ENCODE peak calls at places on chromosome 5, in seven cellular contexts. One of them, this sample, is unnamed.

GRCh38 chr5:139690385-139691274 is 42.5 kb downstream of the CXXC5 start:
- DNase-seq in fibroblast of pulmonary artery: peak; percentile 50
- DNase-seq in NB4: no peak
- DNase-seq in GM12878: no peak
- DNase-seq in AG09309: no peak
- DNase-seq in aorta: peak; percentile 71
- DNase-seq in IMR-90: peak; percentile 61
- DNase-seq in this sample: peak; percentile 83

GRCh38 chr5:122077451-122078115 is 476 bp downstream of the LOX start:
- DNase-seq in fibroblast of pulmonary artery: peak; percentile 45
- DNase-seq in NB4: no peak
- DNase-seq in GM12878: no peak
- DNase-seq in AG09309: no peak
- DNase-seq in aorta: peak; percentile 58
- DNase-seq in IMR-90: no peak
- DNase-seq in this sample: no peak

GRCh38 chr5:139649082-139649991 is 1.2 kb downstream of the CXXC5 start:
- DNase-seq in fibroblast of pulmonary artery: no peak
- DNase-seq in NB4: peak; percentile 81
- DNase-seq in GM12878: no peak
- DNase-seq in AG09309: no peak
- DNase-seq in aorta: peak; percentile 70
- DNase-seq in IMR-90: no peak
- DNase-seq in this sample: peak; percentile 77

GRCh38 chr5:176934309-176934930 is 35.3 kb upstream of the HK3 start:
- DNase-seq in fibroblast of pulmonary artery: no peak
- DNase-seq in NB4: no peak
- DNase-seq in GM12878: no peak
- DNase-seq in AG09309: no peak
- DNase-seq in aorta: no peak
- DNase-seq in IMR-90: no peak
- DNase-seq in this sample: no peak

GRCh38 chr5:177317959-177318377 is 6.3 kb upstream of the MXD3 start:
- DNase-seq in fibroblast of pulmonary artery: peak; percentile 88
- DNase-seq in NB4: peak; percentile 82
- DNase-seq in GM12878: no peak
- DNase-seq in AG09309: no peak
- DNase-seq in aorta: peak; percentile 82
- DNase-seq in IMR-90: peak; percentile 80
- DNase-seq in this sample: peak; percentile 72

GRCh38 chr5:499233-500209 is 24.7 kb downstream of the SLC9A3 start:
- DNase-seq in fibroblast of pulmonary artery: no peak
- DNase-seq in NB4: peak; percentile 31
- DNase-seq in GM12878: no peak
- DNase-seq in AG09309: no peak
- DNase-seq in aorta: no peak
- DNase-seq in IMR-90: no peak
- DNase-seq in this sample: no peak

GRCh38 chr5:177510567-177511053 is 984 bp upstream of the DOK3 start:
- DNase-seq in fibroblast of pulmonary artery: no peak
- DNase-seq in NB4: peak; percentile 94
- DNase-seq in GM12878: no peak
- DNase-seq in AG09309: no peak
- DNase-seq in aorta: peak; percentile 77
- DNase-seq in IMR-90: no peak
- DNase-seq in this sample: no peak

GRCh38 chr5:143134269-143134668 is 269.2 kb downstream of the NR3C1 start:
- DNase-seq in fibroblast of pulmonary artery: no peak
- DNase-seq in NB4: no peak
- DNase-seq in GM12878: no peak
- DNase-seq in AG09309: no peak
- DNase-seq in aorta: no peak
- DNase-seq in IMR-90: peak; percentile 44
- DNase-seq in this sample: no peak

GRCh38 chr5:1762121-1762877 is 37.3 kb downstream of the MRPL36 start:
- DNase-seq in fibroblast of pulmonary artery: no peak
- DNase-seq in NB4: no peak
- DNase-seq in GM12878: no peak
- DNase-seq in AG09309: no peak
- DNase-seq in aorta: peak; percentile 25
- DNase-seq in IMR-90: no peak
- DNase-seq in this sample: peak; percentile 9

GRCh38 chr5:64206653-64207052 is 41.0 kb downstream of the RNF180 start:
- DNase-seq in fibroblast of pulmonary artery: no peak
- DNase-seq in NB4: no peak
- DNase-seq in GM12878: no peak
- DNase-seq in AG09309: no peak
- DNase-seq in aorta: no peak
- DNase-seq in IMR-90: no peak
- DNase-seq in this sample: no peak

GRCh38 chr5:140251527-140251973 is 51.4 kb downstream of the PFDN1 start:
- DNase-seq in fibroblast of pulmonary artery: peak; percentile 85
- DNase-seq in NB4: peak; percentile 85
- DNase-seq in GM12878: peak; percentile 61
- DNase-seq in AG09309: peak; percentile 70
- DNase-seq in aorta: peak; percentile 75
- DNase-seq in IMR-90: peak; percentile 94
- DNase-seq in this sample: no peak

GRCh38 chr5:164649266-164649665 is 1143.8 kb downstream of the MAT2B start:
- DNase-seq in fibroblast of pulmonary artery: no peak
- DNase-seq in NB4: no peak
- DNase-seq in GM12878: no peak
- DNase-seq in AG09309: no peak
- DNase-seq in aorta: no peak
- DNase-seq in IMR-90: no peak
- DNase-seq in this sample: no peak

GRCh38 chr5:122316652-122317051 is 4.6 kb downstream of the SNCAIP start:
- DNase-seq in fibroblast of pulmonary artery: no peak
- DNase-seq in NB4: no peak
- DNase-seq in GM12878: no peak
- DNase-seq in AG09309: no peak
- DNase-seq in aorta: no peak
- DNase-seq in IMR-90: no peak
- DNase-seq in this sample: no peak

GRCh38 chr5:102528600-102528999 is 29.8 kb upstream of the SLCO6A1 start:
- DNase-seq in fibroblast of pulmonary artery: peak; percentile 16
- DNase-seq in NB4: no peak
- DNase-seq in GM12878: no peak
- DNase-seq in AG09309: no peak
- DNase-seq in aorta: no peak
- DNase-seq in IMR-90: no peak
- DNase-seq in this sample: no peak

GRCh38 chr5:170623576-170624181 is 119.9 kb downstream of the KCNIP1 start:
- DNase-seq in fibroblast of pulmonary artery: peak; percentile 70
- DNase-seq in NB4: peak; percentile 68
- DNase-seq in GM12878: no peak
- DNase-seq in AG09309: no peak
- DNase-seq in aorta: no peak
- DNase-seq in IMR-90: peak; percentile 52
- DNase-seq in this sample: peak; percentile 39

GRCh38 chr5:169861934-169862333 is 118.4 kb downstream of the INSYN2B start:
- DNase-seq in fibroblast of pulmonary artery: peak; percentile 71
- DNase-seq in NB4: no peak
- DNase-seq in GM12878: no peak
- DNase-seq in AG09309: peak; percentile 84
- DNase-seq in aorta: no peak
- DNase-seq in IMR-90: peak; percentile 96
- DNase-seq in this sample: no peak

GRCh38 chr5:175657593-175658271 is at the start of gene HRH2:
- DNase-seq in fibroblast of pulmonary artery: no peak
- DNase-seq in NB4: peak; percentile 85
- DNase-seq in GM12878: no peak
- DNase-seq in AG09309: no peak
- DNase-seq in aorta: peak; percentile 83
- DNase-seq in IMR-90: no peak
- DNase-seq in this sample: peak; percentile 33

GRCh38 chr5:157485811-157486739 is 26.1 kb downstream of the NIPAL4 start:
- DNase-seq in fibroblast of pulmonary artery: no peak
- DNase-seq in NB4: no peak
- DNase-seq in GM12878: no peak
- DNase-seq in AG09309: no peak
- DNase-seq in aorta: no peak
- DNase-seq in IMR-90: no peak
- DNase-seq in this sample: no peak

GRCh38 chr5:111229871-111230812 is 6.0 kb downstream of the CAMK4 start:
- DNase-seq in fibroblast of pulmonary artery: no peak
- DNase-seq in NB4: no peak
- DNase-seq in GM12878: no peak
- DNase-seq in AG09309: no peak
- DNase-seq in aorta: no peak
- DNase-seq in IMR-90: no peak
- DNase-seq in this sample: no peak
- H3K4me3 ChIP-seq in fibroblast of pulmonary artery: no peak overlapping the region
- H3K4me3 ChIP-seq in NB4: no peak overlapping the region
- H3K4me3 ChIP-seq in GM12878: peak overlapping the region; percentile 62
- H3K4me3 ChIP-seq in AG09309: no peak overlapping the region
- H3K4me3 ChIP-seq in aorta: no peak overlapping the region
- H3K4me3 ChIP-seq in IMR-90: no peak overlapping the region
- H3K4me3 ChIP-seq in this sample: no peak overlapping the region

GRCh38 chr5:132485641-132486317 is 4.8 kb downstream of the IRF1 start:
- DNase-seq in fibroblast of pulmonary artery: no peak
- DNase-seq in NB4: no peak
- DNase-seq in GM12878: no peak
- DNase-seq in AG09309: no peak
- DNase-seq in aorta: no peak
- DNase-seq in IMR-90: no peak
- DNase-seq in this sample: peak; percentile 56

GRCh38 chr5:132487841-132488555 is 2.6 kb downstream of the IRF1 start:
- DNase-seq in fibroblast of pulmonary artery: no peak
- DNase-seq in NB4: peak; percentile 75
- DNase-seq in GM12878: no peak
- DNase-seq in AG09309: no peak
- DNase-seq in aorta: no peak
- DNase-seq in IMR-90: no peak
- DNase-seq in this sample: peak; percentile 51

GRCh38 chr5:132488590-132488989 is 2.0 kb downstream of the IRF1 start:
- DNase-seq in fibroblast of pulmonary artery: no peak
- DNase-seq in NB4: no peak
- DNase-seq in GM12878: no peak
- DNase-seq in AG09309: no peak
- DNase-seq in aorta: no peak
- DNase-seq in IMR-90: no peak
- DNase-seq in this sample: no peak

GRCh38 chr5:132486318-132487094 is 4.1 kb downstream of the IRF1 start:
- DNase-seq in fibroblast of pulmonary artery: no peak
- DNase-seq in NB4: no peak
- DNase-seq in GM12878: no peak
- DNase-seq in AG09309: no peak
- DNase-seq in aorta: no peak
- DNase-seq in IMR-90: no peak
- DNase-seq in this sample: no peak

GRCh38 chr5:132487095-132487428 is 3.5 kb downstream of the IRF1 start:
- DNase-seq in fibroblast of pulmonary artery: no peak
- DNase-seq in NB4: no peak
- DNase-seq in GM12878: no peak
- DNase-seq in AG09309: no peak
- DNase-seq in aorta: no peak
- DNase-seq in IMR-90: no peak
- DNase-seq in this sample: no peak
- H3K4me3 ChIP-seq in fibroblast of pulmonary artery: no peak overlapping the region
- H3K4me3 ChIP-seq in NB4: peak overlapping the region; percentile 85
- H3K4me3 ChIP-seq in GM12878: peak overlapping the region; percentile 98
- H3K4me3 ChIP-seq in AG09309: no peak overlapping the region
- H3K4me3 ChIP-seq in aorta: no peak overlapping the region
- H3K4me3 ChIP-seq in IMR-90: no peak overlapping the region
- H3K4me3 ChIP-seq in this sample: no peak overlapping the region

GRCh38 chr5:74863726-74864125 is 2.5 kb downstream of the FAM169A start:
- DNase-seq in fibroblast of pulmonary artery: no peak
- DNase-seq in NB4: no peak
- DNase-seq in GM12878: no peak
- DNase-seq in AG09309: no peak
- DNase-seq in aorta: no peak
- DNase-seq in IMR-90: no peak
- DNase-seq in this sample: no peak

GRCh38 chr5:74866653-74867162 is 521 bp upstream of the FAM169A start:
- DNase-seq in fibroblast of pulmonary artery: no peak
- DNase-seq in NB4: no peak
- DNase-seq in GM12878: no peak
- DNase-seq in AG09309: no peak
- DNase-seq in aorta: no peak
- DNase-seq in IMR-90: no peak
- DNase-seq in this sample: no peak

GRCh38 chr5:74864823-74865222 is 1.4 kb downstream of the FAM169A start:
- DNase-seq in fibroblast of pulmonary artery: no peak
- DNase-seq in NB4: no peak
- DNase-seq in GM12878: no peak
- DNase-seq in AG09309: no peak
- DNase-seq in aorta: no peak
- DNase-seq in IMR-90: no peak
- DNase-seq in this sample: no peak

GRCh38 chr5:74865799-74866652 is at the start of gene FAM169A:
- DNase-seq in fibroblast of pulmonary artery: peak; percentile 8
- DNase-seq in NB4: no peak
- DNase-seq in GM12878: no peak
- DNase-seq in AG09309: no peak
- DNase-seq in aorta: no peak
- DNase-seq in IMR-90: peak; percentile 4
- DNase-seq in this sample: no peak

DNA sequence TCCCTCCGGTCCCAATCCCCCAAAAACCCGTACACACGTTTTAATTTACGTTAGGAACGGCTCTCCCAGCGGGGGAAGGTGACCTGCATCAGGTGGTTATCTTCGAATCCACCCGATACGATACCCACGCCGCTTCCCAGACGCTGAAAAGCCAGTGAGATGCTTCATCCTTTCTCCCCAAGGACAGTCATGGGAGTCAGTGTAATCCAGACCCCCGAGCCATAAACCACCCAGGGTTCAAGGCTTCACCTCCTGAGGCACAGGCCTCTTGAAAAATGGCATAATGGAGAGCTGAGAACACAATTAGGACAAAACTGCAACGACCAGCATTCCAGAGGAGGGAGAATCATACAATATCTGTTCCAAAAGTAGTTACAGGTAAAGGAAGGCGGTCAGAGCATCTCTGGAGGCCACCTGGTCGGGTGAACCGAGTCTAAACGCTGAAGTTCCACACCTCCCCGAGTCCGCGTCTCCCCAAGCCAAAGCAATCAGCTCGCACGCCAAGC is 841 bp downstream of the FAM169A start:
- DNase-seq in fibroblast of pulmonary artery: no peak
- DNase-seq in NB4: no peak
- DNase-seq in GM12878: no peak
- DNase-seq in AG09309: no peak
- DNase-seq in aorta: no peak
- DNase-seq in IMR-90: no peak
- DNase-seq in this sample: no peak
- H3K4me3 ChIP-seq in fibroblast of pulmonary artery: peak overlapping the region; percentile 35
- H3K4me3 ChIP-seq in NB4: no peak overlapping the region
- H3K4me3 ChIP-seq in GM12878: peak overlapping the region; percentile 78
- H3K4me3 ChIP-seq in AG09309: peak overlapping the region; percentile 45
- H3K4me3 ChIP-seq in aorta: peak overlapping the region; percentile 97
- H3K4me3 ChIP-seq in IMR-90: peak overlapping the region; percentile 44
- H3K4me3 ChIP-seq in this sample: peak overlapping the region; percentile 63

DNA sequence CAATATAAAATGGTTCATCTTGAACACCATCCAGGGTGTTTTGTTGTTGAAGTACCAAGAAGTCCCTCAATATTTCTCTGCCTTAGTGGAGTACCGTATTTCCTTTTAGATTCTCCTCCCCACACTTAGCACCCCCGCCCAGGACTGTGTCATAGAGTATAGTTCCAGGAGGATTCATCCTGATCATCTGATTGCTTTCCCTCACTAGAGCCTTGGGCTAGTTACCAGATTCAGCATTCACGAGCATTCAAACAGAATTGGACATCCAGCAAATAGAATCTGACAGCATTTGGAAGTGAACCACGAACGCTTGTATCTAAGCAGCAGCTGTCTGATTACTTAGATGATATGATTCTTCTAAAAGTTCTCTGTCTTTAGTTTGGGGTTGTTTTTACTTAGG is 248.0 kb upstream of the TAS2R1 start:
- DNase-seq in fibroblast of pulmonary artery: no peak
- DNase-seq in NB4: no peak
- DNase-seq in GM12878: no peak
- DNase-seq in AG09309: no peak
- DNase-seq in aorta: no peak
- DNase-seq in IMR-90: no peak
- DNase-seq in this sample: no peak
- H3K4me3 ChIP-seq in fibroblast of pulmonary artery: no peak overlapping the region
- H3K4me3 ChIP-seq in NB4: no peak overlapping the region
- H3K4me3 ChIP-seq in GM12878: no peak overlapping the region
- H3K4me3 ChIP-seq in AG09309: no peak overlapping the region
- H3K4me3 ChIP-seq in aorta: no peak overlapping the region
- H3K4me3 ChIP-seq in IMR-90: no peak overlapping the region
- H3K4me3 ChIP-seq in this sample: no peak overlapping the region